ENCODE peak calls at places on chromosomes 4 and X, in five cellular contexts. F is mammary epithelial cell; V is foreskin keratinocyte; S is SK-N-SH; X is stimulated activated CD8-positive, alpha-beta memory T cell treated with anti-CD3 and anti-CD28 coated beads, Interleukin-4, amount 100 ng/mL, for 4 hours. Y is an unnamed sample.

GRCh38 chr4:110510955-110511544 is 35.1 kb downstream of the ENPEP start:
- DNase-seq in F (peak), V (peak), S (peak), X (no peak), Y (peak)

GRCh38 chrX:53088136-53088974 is 5.6 kb upstream of the KANTR start:
- DNase-seq in F (peak), V (peak), S (peak), X (peak), Y (no peak)

GRCh38 chrX:87392369-87392768 is 125.2 kb upstream of the KLHL4 start:
- DNase-seq in F (no peak), V (no peak), S (no peak), X (no peak), Y (no peak)

GRCh38 chr4:89217594-89217993 is 90.0 kb downstream of the GPRIN3 start:
- DNase-seq in F (peak), V (peak), S (no peak), X (no peak), Y (no peak)

GRCh38 chr4:172865531-172866127 is 303.0 kb upstream of the GALNT7 start:
- DNase-seq in F (no peak), V (peak), S (no peak), X (no peak), Y (peak)

GRCh38 chrX:49053223-49054072 is 5.4 kb upstream of the CCDC120 start:
- DNase-seq in F (no peak), V (no peak), S (peak), X (peak), Y (peak)

GRCh38 chr4:80309301-80310004 is 26.1 kb upstream of the CFAP299 start:
- DNase-seq in F (peak), V (peak), S (no peak), X (no peak), Y (no peak)

GRCh38 chrX:41922694-41923171 is 621 bp downstream of the CASK start:
- DNase-seq in F (peak), V (peak), S (peak), X (no peak), Y (peak)

GRCh38 chrX:136850441-136851175 is 29.9 kb downstream of the RBMX start:
- DNase-seq in F (no peak), V (no peak), S (no peak), X (no peak), Y (no peak)

GRCh38 chr4:124753941-124754581 is 41.5 kb upstream of the ANKRD50 start:
- DNase-seq in F (no peak), V (no peak), S (no peak), X (no peak), Y (no peak)

GRCh38 chr4:55554453-55555030 is 7.8 kb upstream of the CLOCK start:
- DNase-seq in F (no peak), V (no peak), S (peak), X (no peak), Y (peak)

GRCh38 chr4:26490111-26490979 is at the start of gene CCKAR:
- DNase-seq in F (no peak), V (no peak), S (peak), X (no peak), Y (no peak)

GRCh38 chr4:163107754-163108153 is 58.9 kb downstream of the NAF1 start:
- DNase-seq in F (peak), V (no peak), S (no peak), X (no peak), Y (peak)

GRCh38 chrX:75131973-75132627 is 24.0 kb downstream of the ABCB7 start:
- DNase-seq in F (no peak), V (no peak), S (no peak), X (no peak), Y (no peak)

GRCh38 chr4:2624782-2625548 is 88.5 kb downstream of the FAM193A start:
- DNase-seq in F (peak), V (peak), S (no peak), X (no peak), Y (no peak)

GRCh38 chr4:123418486-123418931 is 21.9 kb downstream of the SPRY1 start:
- DNase-seq in F (peak), V (peak), S (no peak), X (no peak), Y (peak)

GRCh38 chr4:154044118-154044517 is 255.2 kb upstream of the SFRP2 start:
- DNase-seq in F (peak), V (no peak), S (no peak), X (no peak), Y (no peak)

GRCh38 chr4:37001688-37002436 is 242.7 kb upstream of the NWD2 start:
- DNase-seq in F (no peak), V (no peak), S (peak), X (no peak), Y (peak)

GRCh38 chrX:102863735-102864134 is 73.3 kb upstream of the RAB40AL start:
- DNase-seq in F (peak), V (peak), S (peak), X (peak), Y (peak)

GRCh38 chr4:82721819-82722423 is 76.7 kb downstream of the SCD5 start:
- DNase-seq in F (no peak), V (no peak), S (peak), X (no peak), Y (peak)

GRCh38 chr4:15691346-15692140 is 9.9 kb downstream of the FAM200B start:
- DNase-seq in F (peak), V (peak), S (no peak), X (no peak), Y (peak)